ENCODE peak calls at places on chromosomes 6 and 20, in nine cellular contexts. One of them, this sample, is unnamed.

GRCh38 chr6:116229287-116229913 is 24.5 kb downstream of the TSPYL4 start:
- DNase-seq in left colon: peak
- DNase-seq in stimulated activated naive CD8-positive, alpha-beta T cell treated with anti-CD3 and anti-CD28 coated beads, Interleukin-15, Interleukin-2, amounts not matched to agents 100 U/mL and 50 U/mL, for 24 hours: no peak
- DNase-seq in EH: peak
- DNase-seq in NCI-H146: no peak
- DNase-seq in glutamatergic neuron: peak
- DNase-seq in substantia nigra: peak
- DNase-seq in naive thymus-derived CD4-positive, alpha-beta T cell: no peak
- DNase-seq in SW480: no peak
- DNase-seq in this sample: peak

GRCh38 chr6:43258180-43258579 is 14.9 kb downstream of the TTBK1 start:
- DNase-seq in NCI-H146: no peak
- DNase-seq in substantia nigra: no peak
- DNase-seq in left colon: no peak
- DNase-seq in stimulated activated naive CD8-positive, alpha-beta T cell treated with anti-CD3 and anti-CD28 coated beads, Interleukin-15, Interleukin-2, amounts not matched to agents 100 U/mL and 50 U/mL, for 24 hours: no peak
- DNase-seq in SW480: no peak
- DNase-seq in naive thymus-derived CD4-positive, alpha-beta T cell: no peak
- DNase-seq in glutamatergic neuron: no peak
- DNase-seq in EH: no peak
- DNase-seq in this sample: no peak

GRCh38 chr6:282177-282866 is 10.0 kb upstream of the DUSP22 start:
- DNase-seq in EH: no peak
- DNase-seq in stimulated activated naive CD8-positive, alpha-beta T cell treated with anti-CD3 and anti-CD28 coated beads, Interleukin-15, Interleukin-2, amounts not matched to agents 100 U/mL and 50 U/mL, for 24 hours: no peak
- DNase-seq in substantia nigra: no peak
- DNase-seq in naive thymus-derived CD4-positive, alpha-beta T cell: no peak
- DNase-seq in NCI-H146: no peak
- DNase-seq in glutamatergic neuron: no peak
- DNase-seq in SW480: no peak
- DNase-seq in left colon: no peak
- DNase-seq in this sample: no peak

GRCh38 chr6:6769466-6769865 is 180.9 kb downstream of the LY86 start:
- DNase-seq in stimulated activated naive CD8-positive, alpha-beta T cell treated with anti-CD3 and anti-CD28 coated beads, Interleukin-15, Interleukin-2, amounts not matched to agents 100 U/mL and 50 U/mL, for 24 hours: no peak
- DNase-seq in substantia nigra: no peak
- DNase-seq in EH: no peak
- DNase-seq in NCI-H146: no peak
- DNase-seq in naive thymus-derived CD4-positive, alpha-beta T cell: no peak
- DNase-seq in glutamatergic neuron: no peak
- DNase-seq in left colon: no peak
- DNase-seq in SW480: no peak
- DNase-seq in this sample: no peak

GRCh38 chr20:59735917-59736316 is 131.6 kb downstream of the PHACTR3 start:
- DNase-seq in stimulated activated naive CD8-positive, alpha-beta T cell treated with anti-CD3 and anti-CD28 coated beads, Interleukin-15, Interleukin-2, amounts not matched to agents 100 U/mL and 50 U/mL, for 24 hours: no peak
- DNase-seq in NCI-H146: no peak
- DNase-seq in substantia nigra: no peak
- DNase-seq in EH: no peak
- DNase-seq in left colon: no peak
- DNase-seq in naive thymus-derived CD4-positive, alpha-beta T cell: no peak
- DNase-seq in glutamatergic neuron: no peak
- DNase-seq in SW480: peak
- DNase-seq in this sample: no peak

GRCh38 chr6:1024587-1024986 is 287.3 kb upstream of the FOXQ1 start:
- DNase-seq in NCI-H146: no peak
- DNase-seq in left colon: no peak
- DNase-seq in SW480: peak
- DNase-seq in glutamatergic neuron: no peak
- DNase-seq in stimulated activated naive CD8-positive, alpha-beta T cell treated with anti-CD3 and anti-CD28 coated beads, Interleukin-15, Interleukin-2, amounts not matched to agents 100 U/mL and 50 U/mL, for 24 hours: no peak
- DNase-seq in naive thymus-derived CD4-positive, alpha-beta T cell: no peak
- DNase-seq in substantia nigra: no peak
- DNase-seq in EH: peak
- DNase-seq in this sample: peak

GRCh38 chr20:23149623-23150279 is 63.6 kb upstream of the CD93 start:
- DNase-seq in NCI-H146: no peak
- DNase-seq in glutamatergic neuron: no peak
- DNase-seq in SW480: no peak
- DNase-seq in left colon: no peak
- DNase-seq in naive thymus-derived CD4-positive, alpha-beta T cell: no peak
- DNase-seq in stimulated activated naive CD8-positive, alpha-beta T cell treated with anti-CD3 and anti-CD28 coated beads, Interleukin-15, Interleukin-2, amounts not matched to agents 100 U/mL and 50 U/mL, for 24 hours: no peak
- DNase-seq in EH: no peak
- DNase-seq in substantia nigra: no peak
- DNase-seq in this sample: no peak

GRCh38 chr20:62362991-62363919 is 3.9 kb downstream of the LAMA5 start:
- DNase-seq in substantia nigra: no peak
- DNase-seq in naive thymus-derived CD4-positive, alpha-beta T cell: no peak
- DNase-seq in SW480: peak
- DNase-seq in EH: no peak
- DNase-seq in glutamatergic neuron: peak
- DNase-seq in stimulated activated naive CD8-positive, alpha-beta T cell treated with anti-CD3 and anti-CD28 coated beads, Interleukin-15, Interleukin-2, amounts not matched to agents 100 U/mL and 50 U/mL, for 24 hours: no peak
- DNase-seq in NCI-H146: no peak
- DNase-seq in left colon: no peak
- DNase-seq in this sample: no peak

GRCh38 chr6:89583559-89583958 is 55.0 kb downstream of the LYRM2 start:
- DNase-seq in substantia nigra: no peak
- DNase-seq in glutamatergic neuron: no peak
- DNase-seq in naive thymus-derived CD4-positive, alpha-beta T cell: no peak
- DNase-seq in NCI-H146: no peak
- DNase-seq in SW480: no peak
- DNase-seq in EH: no peak
- DNase-seq in stimulated activated naive CD8-positive, alpha-beta T cell treated with anti-CD3 and anti-CD28 coated beads, Interleukin-15, Interleukin-2, amounts not matched to agents 100 U/mL and 50 U/mL, for 24 hours: no peak
- DNase-seq in left colon: no peak
- DNase-seq in this sample: no peak

GRCh38 chr6:38739532-38739931 is 24.4 kb downstream of the DNAH8 start:
- DNase-seq in substantia nigra: no peak
- DNase-seq in EH: no peak
- DNase-seq in NCI-H146: no peak
- DNase-seq in glutamatergic neuron: no peak
- DNase-seq in naive thymus-derived CD4-positive, alpha-beta T cell: no peak
- DNase-seq in left colon: no peak
- DNase-seq in stimulated activated naive CD8-positive, alpha-beta T cell treated with anti-CD3 and anti-CD28 coated beads, Interleukin-15, Interleukin-2, amounts not matched to agents 100 U/mL and 50 U/mL, for 24 hours: no peak
- DNase-seq in SW480: no peak
- DNase-seq in this sample: no peak

GRCh38 chr6:144847906-144848305 is 562.8 kb downstream of the UTRN start:
- DNase-seq in substantia nigra: no peak
- DNase-seq in NCI-H146: no peak
- DNase-seq in naive thymus-derived CD4-positive, alpha-beta T cell: no peak
- DNase-seq in left colon: no peak
- DNase-seq in SW480: no peak
- DNase-seq in stimulated activated naive CD8-positive, alpha-beta T cell treated with anti-CD3 and anti-CD28 coated beads, Interleukin-15, Interleukin-2, amounts not matched to agents 100 U/mL and 50 U/mL, for 24 hours: no peak
- DNase-seq in glutamatergic neuron: no peak
- DNase-seq in EH: no peak
- DNase-seq in this sample: no peak